ENCODE peak calls at places on chromosome 6, in six cellular contexts. G is MCF 10A; A is frontal cortex; W is activated CD4-positive, alpha-beta T cell treated with anti-CD3 and anti-CD28 coated beads, Interleukin-2, amount 10 ng/mL, durations not matched to agents 24 days and 14 days; R is HuH-7; J is globus pallidus. N is an unnamed sample.

GRCh38 chr6:66429220-66429619 is 722.2 kb upstream of the EYS start:
- DNase-seq in G (no peak), A (no peak), W (no peak), R (no peak), J (no peak), N (no peak)

GRCh38 chr6:3455490-3456394 is 1.1 kb downstream of the SLC22A23 start:
- DNase-seq in G (no peak), A (no peak), W (peak; percentile 70), R (no peak), J (peak; percentile 65), N (no peak)

GRCh38 chr6:33160728-33161323 is 31.4 kb downstream of the COL11A2 start:
- DNase-seq in G (peak; percentile 75), A (peak; percentile 35), W (no peak), R (no peak), J (peak; percentile 27), N (no peak)

GRCh38 chr6:119541132-119541905 is 191.8 kb upstream of the MAN1A1 start:
- DNase-seq in G (peak; percentile 96), A (no peak), W (no peak), R (no peak), J (no peak), N (peak; percentile 98)

GRCh38 chr6:31353508-31353907 is 3.5 kb downstream of the HLA-B start:
- DNase-seq in G (no peak), A (no peak), W (no peak), R (no peak), J (no peak), N (no peak)

GRCh38 chr6:52361945-52362442 is at the start of gene PAQR8:
- DNase-seq in G (peak; percentile 23), A (peak; percentile 95), W (peak; percentile 96), R (no peak), J (peak; percentile 87), N (no peak)

GRCh38 chr6:26543953-26544352 is 5.8 kb downstream of the HMGN4 start:
- DNase-seq in G (peak; percentile 41), A (no peak), W (no peak), R (no peak), J (no peak), N (no peak)

GRCh38 chr6:45438156-45438555 is 60.4 kb upstream of the SUPT3H start:
- DNase-seq in G (no peak), A (no peak), W (no peak), R (no peak), J (no peak), N (no peak)

GRCh38 chr6:106363401-106364138 is 3.1 kb downstream of the CRYBG1 start:
- DNase-seq in G (no peak), A (no peak), W (no peak), R (no peak), J (no peak), N (no peak)

GRCh38 chr6:44641344-44641743 is 253.8 kb downstream of the CDC5L start:
- DNase-seq in G (no peak), A (no peak), W (no peak), R (no peak), J (no peak), N (peak; percentile 63)

GRCh38 chr6:19837511-19838441 is 606 bp downstream of the ID4 start:
- DNase-seq in G (no peak), A (peak; percentile 31), W (no peak), R (peak; percentile 34), J (no peak), N (peak; percentile 100)

GRCh38 chr6:137490961-137491360 is 3.2 kb downstream of the OLIG3 start:
- DNase-seq in G (no peak), A (no peak), W (no peak), R (no peak), J (no peak), N (no peak)

GRCh38 chr6:145214570-145214969 is 520.8 kb downstream of the EPM2A start:
- DNase-seq in G (peak; percentile 60), A (no peak), W (peak; percentile 61), R (no peak), J (no peak), N (no peak)

N was measured in foreskin keratinocyte.